ENCODE peak calls at places on chromosomes 12 and 14, in six cellular contexts. H is psoas muscle; A is prostate gland; V is CD8-positive, alpha-beta memory T cell; C is A673; P is left ventricle myocardium inferior. B is an unnamed sample.

GRCh38 chr12:55400229-55400628 is at the start of gene OR6C65:
- DNase-seq in H (no peak), A (no peak), V (no peak), C (no peak), P (no peak), B (no peak)

GRCh38 chr14:76710093-76711010 is 50.9 kb upstream of the VASH1 start:
- DNase-seq in H (no peak), A (no peak), V (no peak), C (peak; percentile 66), P (no peak), B (no peak)

GRCh38 chr12:102959391-102959790 is 1.9 kb downstream of the ASCL1 start:
- DNase-seq in H (no peak), A (no peak), V (no peak), C (no peak), P (no peak), B (no peak)

GRCh38 chr14:100146548-100147091 is 12.8 kb downstream of the DEGS2 start:
- DNase-seq in H (no peak), A (no peak), V (peak; percentile 38), C (no peak), P (no peak), B (no peak)

GRCh38 chr12:96908170-96908675 is 1.2 kb downstream of the NEDD1 start:
- DNase-seq in H (no peak), A (no peak), V (peak; percentile 4), C (no peak), P (no peak), B (no peak)

GRCh38 chr14:23544511-23545447 is 6.8 kb downstream of the ZFHX2 start:
- DNase-seq in H (peak; percentile 43), A (no peak), V (no peak), C (peak; percentile 55), P (peak; percentile 61), B (no peak)

GRCh38 chr14:43483415-43483814 is 1023.7 kb downstream of the FSCB start:
- DNase-seq in H (no peak), A (no peak), V (no peak), C (no peak), P (no peak), B (no peak)

GRCh38 chr12:6935221-6935550 is 7.4 kb downstream of the ATN1 start:
- DNase-seq in H (no peak), A (no peak), V (no peak), C (no peak), P (no peak), B (no peak)

GRCh38 chr12:127809236-127809635 is 457.7 kb upstream of the TMEM132C start:
- DNase-seq in H (no peak), A (no peak), V (no peak), C (peak; percentile 61), P (no peak), B (no peak)

GRCh38 chr12:110913119-110914056 is 7.0 kb downstream of the MYL2 start:
- DNase-seq in H (no peak), A (no peak), V (no peak), C (no peak), P (no peak), B (no peak)

GRCh38 chr12:103928736-103929050 is 1.5 kb upstream of the HSP90B1 start:
- DNase-seq in H (no peak), A (no peak), V (no peak), C (no peak), P (peak; percentile 24), B (no peak)

GRCh38 chr12:117936722-117937484 is 31.9 kb downstream of the KSR2 start:
- DNase-seq in H (no peak), A (no peak), V (no peak), C (no peak), P (no peak), B (no peak)

GRCh38 chr14:99603471-99603933 is 505 bp downstream of the CCDC85C start:
- DNase-seq in H (peak; percentile 38), A (no peak), V (peak; percentile 53), C (peak; percentile 58), P (no peak), B (peak; percentile 39)

GRCh38 chr14:99602054-99602787 is 1.8 kb downstream of the CCDC85C start:
- DNase-seq in H (no peak), A (peak; percentile 23), V (no peak), C (peak; percentile 40), P (no peak), B (peak; percentile 86)

GRCh38 chr14:68715032-68715924 is 77.6 kb downstream of the ZFP36L1 start:
- DNase-seq in H (no peak), A (no peak), V (no peak), C (no peak), P (no peak), B (no peak)
- H3K27ac ChIP-seq in H (peak overlapping the region; percentile 69), A (no peak overlapping the region), V (no peak overlapping the region), C (no peak overlapping the region), P (no peak overlapping the region), B (no peak overlapping the region)

GRCh38 chr14:92789457-92790089 is 4.5 kb upstream of the GOLGA5 start:
- DNase-seq in H (no peak), A (no peak), V (no peak), C (no peak), P (no peak), B (no peak)

GRCh38 chr14:92783813-92784431 is 10.2 kb upstream of the GOLGA5 start:
- DNase-seq in H (no peak), A (peak; percentile 54), V (peak; percentile 26), C (peak; percentile 68), P (no peak), B (no peak)

GRCh38 chr14:92785601-92786426 is 8.3 kb upstream of the GOLGA5 start:
- DNase-seq in H (no peak), A (no peak), V (no peak), C (no peak), P (peak; percentile 57), B (no peak)

GRCh38 chr14:92787554-92787953 is 6.6 kb upstream of the GOLGA5 start:
- DNase-seq in H (no peak), A (no peak), V (no peak), C (no peak), P (no peak), B (no peak)

GRCh38 chr14:92786427-92786756 is 7.7 kb upstream of the GOLGA5 start:
- DNase-seq in H (no peak), A (no peak), V (no peak), C (no peak), P (no peak), B (no peak)
- H3K27ac ChIP-seq in H (no peak overlapping the region), A (no peak overlapping the region), V (no peak overlapping the region), C (no peak overlapping the region), P (peak overlapping the region; percentile 73), B (no peak overlapping the region)

GRCh38 chr12:64028541-64028940 is 184.0 kb downstream of the SRGAP1 start:
- DNase-seq in H (no peak), A (no peak), V (no peak), C (no peak), P (no peak), B (no peak)
- H3K27ac ChIP-seq in H (no peak overlapping the region), A (no peak overlapping the region), V (no peak overlapping the region), C (no peak overlapping the region), P (no peak overlapping the region), B (no peak overlapping the region)

DNA sequence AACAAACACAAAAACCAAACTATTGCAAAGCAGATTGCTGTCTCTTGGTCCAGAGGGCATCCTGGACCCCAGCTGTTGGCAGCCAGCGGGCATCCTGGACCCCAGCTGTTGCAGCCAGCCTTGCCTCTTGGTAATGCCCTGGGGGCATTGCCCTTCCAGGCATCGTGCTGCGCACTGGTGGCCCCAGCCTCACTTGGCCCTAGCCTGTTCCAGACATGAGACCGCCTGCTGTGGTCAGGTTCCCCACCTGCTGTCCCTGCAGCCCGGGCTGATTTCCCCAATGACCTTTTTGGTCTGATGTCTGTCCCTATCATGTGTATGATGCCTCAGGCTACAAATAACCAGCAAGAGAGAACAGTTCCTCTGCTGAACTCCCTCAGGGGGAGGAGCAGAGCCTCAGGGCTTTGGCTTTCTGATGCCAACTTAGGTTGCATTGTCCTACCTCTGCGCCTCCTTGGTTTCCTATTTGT is 20.8 kb downstream of the MLXIP start:
- DNase-seq in H (peak; percentile 40), A (no peak), V (no peak), C (no peak), P (no peak), B (no peak)
- H3K27ac ChIP-seq in H (peak overlapping the region; percentile 97), A (no peak overlapping the region), V (peak overlapping the region; percentile 48), C (no peak overlapping the region), P (peak overlapping the region; percentile 88), B (no peak overlapping the region)

DNA sequence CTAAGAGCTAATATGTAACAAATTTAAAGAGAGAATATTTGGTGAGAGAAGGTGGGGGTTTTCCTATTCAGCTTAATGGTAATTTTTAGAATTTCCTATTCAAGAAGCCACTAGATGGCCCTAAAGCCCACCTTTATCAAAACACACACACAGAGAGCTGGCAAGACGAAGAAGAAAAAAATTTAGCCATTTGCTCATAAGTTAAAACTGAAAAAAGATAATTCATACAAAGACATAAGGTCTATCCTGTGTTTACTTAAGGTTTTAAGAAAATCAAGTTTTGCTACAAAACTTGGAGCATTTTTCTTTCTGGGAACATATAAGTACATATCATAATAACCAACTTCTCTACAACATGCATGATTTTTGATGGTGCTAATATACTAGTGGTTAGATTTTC is 46.8 kb upstream of the PCED1B start:
- DNase-seq in H (no peak), A (no peak), V (peak; percentile 56), C (peak; percentile 78), P (no peak), B (no peak)
- H3K27ac ChIP-seq in H (no peak overlapping the region), A (no peak overlapping the region), V (no peak overlapping the region), C (no peak overlapping the region), P (no peak overlapping the region), B (peak overlapping the region; percentile 6)

GRCh38 chr12:51774936-51775335 is 73.6 kb downstream of the FIGNL2 start:
- DNase-seq in H (no peak), A (no peak), V (no peak), C (no peak), P (no peak), B (no peak)

GRCh38 chr12:51773145-51773869 is 75.2 kb downstream of the FIGNL2 start:
- DNase-seq in H (no peak), A (no peak), V (no peak), C (peak; percentile 35), P (no peak), B (no peak)

GRCh38 chr12:51766067-51766466 is 82.5 kb downstream of the FIGNL2 start:
- DNase-seq in H (no peak), A (no peak), V (no peak), C (no peak), P (no peak), B (no peak)

GRCh38 chr12:51771008-51771407 is 77.5 kb downstream of the FIGNL2 start:
- DNase-seq in H (no peak), A (no peak), V (no peak), C (no peak), P (no peak), B (no peak)
- H3K27ac ChIP-seq in H (no peak overlapping the region), A (no peak overlapping the region), V (no peak overlapping the region), C (no peak overlapping the region), P (no peak overlapping the region), B (no peak overlapping the region)

GRCh38 chr14:59302313-59302712 is 113.8 kb downstream of the DAAM1 start:
- DNase-seq in H (no peak), A (no peak), V (no peak), C (no peak), P (no peak), B (no peak)
- H3K27ac ChIP-seq in H (no peak overlapping the region), A (no peak overlapping the region), V (no peak overlapping the region), C (no peak overlapping the region), P (peak overlapping the region; percentile 23), B (no peak overlapping the region)